ENCODE peak calls at places on chromosomes 13 and 19, in five cellular contexts. X is HCT116, D is spleen, P is stomach, F is suprapubic skin. J is an unnamed sample.

GRCh38 chr19:6501740-6502648 is at the start of gene TUBB4A:
- DNase-seq in X (no peak), D (peak; percentile 86), P (no peak), F (no peak), J (no peak)

GRCh38 chr19:33486936-33487793 is 34.4 kb downstream of the PEPD start:
- DNase-seq in X (no peak), D (peak; percentile 58), P (no peak), F (peak; percentile 54), J (no peak)

GRCh38 chr19:23402388-23402787 is 7.1 kb upstream of the ZNF91 start:
- DNase-seq in X (no peak), D (no peak), P (no peak), F (no peak), J (no peak)

GRCh38 chr19:1221141-1221903 is 15.7 kb downstream of the STK11 start:
- DNase-seq in X (no peak), D (no peak), P (peak; percentile 82), F (no peak), J (no peak)

GRCh38 chr19:3617463-3617862 is 9.1 kb downstream of the CACTIN start:
- DNase-seq in X (no peak), D (no peak), P (peak; percentile 75), F (no peak), J (no peak)

GRCh38 chr19:33304760-33305647 is 2.7 kb upstream of the CEBPA start:
- DNase-seq in X (no peak), D (no peak), P (peak; percentile 77), F (no peak), J (no peak)

GRCh38 chr13:97226788-97227627 is 4.9 kb downstream of the MBNL2 start:
- DNase-seq in X (no peak), D (no peak), P (peak; percentile 34), F (no peak), J (no peak)

GRCh38 chr19:35168261-35168660 is 13.7 kb downstream of the FXYD5 start:
- DNase-seq in X (no peak), D (no peak), P (no peak), F (no peak), J (peak; percentile 74)

GRCh38 chr19:18137242-18137641 is 15.7 kb upstream of the PIK3R2 start:
- DNase-seq in X (no peak), D (no peak), P (no peak), F (no peak), J (no peak)

GRCh38 chr19:18144361-18144760 is 8.6 kb upstream of the PIK3R2 start:
- DNase-seq in X (no peak), D (no peak), P (no peak), F (no peak), J (no peak)

GRCh38 chr19:18143902-18144301 is 9.1 kb upstream of the PIK3R2 start:
- DNase-seq in X (no peak), D (no peak), P (no peak), F (no peak), J (no peak)

GRCh38 chr19:18141031-18141430 is 11.9 kb upstream of the PIK3R2 start:
- DNase-seq in X (no peak), D (no peak), P (no peak), F (no peak), J (no peak)

GRCh38 chr19:18140473-18140872 is 12.5 kb upstream of the PIK3R2 start:
- DNase-seq in X (no peak), D (no peak), P (no peak), F (no peak), J (no peak)
- TF ChIP-seq POLR2AphosphoS5 in X (no peak), D (no peak), P (no peak), F (no peak), J (no peak)

GRCh38 chr13:114109646-114110045 is 22.8 kb downstream of the RASA3 start:
- DNase-seq in X (no peak), D (peak; percentile 84), P (no peak), F (no peak), J (peak; percentile 50)
- H3K4me1 ChIP-seq in X (no peaks in the 10 kb centered on the region), D (peaks cover 82% of the 10 kb centered on the region), P (peaks cover 7% of the 10 kb centered on the region), F (peaks cover 19% of the 10 kb centered on the region), J (no peaks in the 10 kb centered on the region)

GRCh38 chr19:8526345-8527062 is 12.5 kb upstream of the ZNF414 start:
- DNase-seq in X (peak; percentile 75), D (peak; percentile 85), P (peak; percentile 93), F (peak; percentile 94), J (peak; percentile 92)
- TF ChIP-seq POLR2A in X (peak; percentile 35), D (no peak), P (no peak), F (no peak), J (peak; percentile 57)

GRCh38 chr13:50081106-50081898 is 66.1 kb downstream of the KCNRG start:
- DNase-seq in X (no peak), D (peak; percentile 92), P (peak; percentile 48), F (no peak), J (no peak)

GRCh38 chr13:50080158-50080855 is 65.1 kb downstream of the KCNRG start:
- DNase-seq in X (no peak), D (no peak), P (no peak), F (no peak), J (no peak)

GRCh38 chr13:50081899-50082425 is 66.7 kb downstream of the KCNRG start:
- DNase-seq in X (peak; percentile 98), D (peak; percentile 99), P (peak; percentile 98), F (peak; percentile 99), J (peak; percentile 98)

GRCh38 chr13:50080856-50081105 is 65.5 kb downstream of the KCNRG start:
- DNase-seq in X (no peak), D (no peak), P (no peak), F (no peak), J (no peak)

GRCh38 chr13:50082426-50083283 is 67.4 kb downstream of the KCNRG start:
- DNase-seq in X (peak; percentile 79), D (peak; percentile 93), P (peak; percentile 91), F (no peak), J (no peak)
- TF ChIP-seq POLR2AphosphoS5 in X (no peak), D (peak; percentile 22), P (peak; percentile 45), F (no peak), J (no peak)

GRCh38 chr13:31045621-31046081 is 113.2 kb downstream of the TEX26 start:
- DNase-seq in X (peak; percentile 94), D (no peak), P (peak; percentile 69), F (no peak), J (no peak)

GRCh38 chr13:31044658-31045620 is 112.5 kb downstream of the TEX26 start:
- DNase-seq in X (peak; percentile 60), D (no peak), P (no peak), F (peak; percentile 12), J (no peak)

GRCh38 chr13:31042084-31042483 is 109.6 kb downstream of the TEX26 start:
- DNase-seq in X (no peak), D (no peak), P (no peak), F (no peak), J (no peak)

GRCh38 chr13:31042501-31043165 is 110.2 kb downstream of the TEX26 start:
- DNase-seq in X (no peak), D (no peak), P (no peak), F (no peak), J (no peak)

GRCh38 chr13:31043891-31044657 is 111.6 kb downstream of the TEX26 start:
- DNase-seq in X (peak; percentile 78), D (peak; percentile 93), P (peak; percentile 83), F (peak; percentile 90), J (peak; percentile 79)
- H3K4me1 ChIP-seq in X (peaks cover 28% of the 10 kb centered on the region), D (peaks cover 36% of the 10 kb centered on the region), P (peaks cover 28% of the 10 kb centered on the region), F (peaks cover 30% of the 10 kb centered on the region), J (peaks cover 4% of the 10 kb centered on the region)

GRCh38 chr19:47113446-47114348 is at the start of gene ZC3H4:
- DNase-seq in X (peak; percentile 90), D (peak; percentile 97), P (peak; percentile 97), F (peak; percentile 99), J (peak; percentile 96)

GRCh38 chr19:47112664-47113445 is 721 bp downstream of the ZC3H4 start:
- DNase-seq in X (peak; percentile 98), D (peak; percentile 100), P (peak; percentile 99), F (peak; percentile 99), J (peak; percentile 100)

GRCh38 chr19:47111682-47112165 is 1.9 kb downstream of the ZC3H4 start:
- DNase-seq in X (no peak), D (no peak), P (no peak), F (no peak), J (no peak)

GRCh38 chr19:47111081-47111589 is 2.4 kb downstream of the ZC3H4 start:
- DNase-seq in X (no peak), D (peak; percentile 89), P (peak; percentile 34), F (no peak), J (no peak)

DNA sequence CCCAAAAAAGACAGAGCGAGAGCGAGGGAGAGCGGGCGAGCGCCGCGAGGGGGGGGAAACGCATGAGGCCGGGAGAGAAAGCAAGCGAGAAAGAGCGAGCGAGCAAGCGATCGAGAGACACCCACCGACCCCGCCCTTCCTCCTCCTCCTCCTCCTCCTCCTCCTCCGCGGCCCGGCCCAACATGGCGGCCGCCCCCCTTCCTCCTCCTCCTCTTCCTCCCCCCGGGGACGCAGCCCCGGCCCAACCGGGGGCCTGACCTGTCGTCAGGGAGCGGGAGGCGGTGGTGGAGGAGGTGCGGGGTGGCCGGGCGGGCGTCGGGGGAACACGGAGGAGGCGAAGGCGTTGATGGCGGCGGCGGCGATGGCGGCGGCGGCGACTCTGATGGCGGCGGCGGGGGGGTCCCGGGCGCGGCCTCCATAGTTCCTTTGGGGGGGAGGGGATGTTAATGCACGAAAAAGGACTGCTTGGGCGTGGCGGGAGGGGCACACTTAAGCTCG is 1.4 kb downstream of the ZC3H4 start:
- DNase-seq in X (no peak), D (peak; percentile 98), P (peak; percentile 83), F (peak; percentile 94), J (peak; percentile 85)
- TF ChIP-seq POLR2A in X (no peak), D (peak; percentile 58), P (no peak), F (peak; percentile 76), J (peak; percentile 53)

DNA sequence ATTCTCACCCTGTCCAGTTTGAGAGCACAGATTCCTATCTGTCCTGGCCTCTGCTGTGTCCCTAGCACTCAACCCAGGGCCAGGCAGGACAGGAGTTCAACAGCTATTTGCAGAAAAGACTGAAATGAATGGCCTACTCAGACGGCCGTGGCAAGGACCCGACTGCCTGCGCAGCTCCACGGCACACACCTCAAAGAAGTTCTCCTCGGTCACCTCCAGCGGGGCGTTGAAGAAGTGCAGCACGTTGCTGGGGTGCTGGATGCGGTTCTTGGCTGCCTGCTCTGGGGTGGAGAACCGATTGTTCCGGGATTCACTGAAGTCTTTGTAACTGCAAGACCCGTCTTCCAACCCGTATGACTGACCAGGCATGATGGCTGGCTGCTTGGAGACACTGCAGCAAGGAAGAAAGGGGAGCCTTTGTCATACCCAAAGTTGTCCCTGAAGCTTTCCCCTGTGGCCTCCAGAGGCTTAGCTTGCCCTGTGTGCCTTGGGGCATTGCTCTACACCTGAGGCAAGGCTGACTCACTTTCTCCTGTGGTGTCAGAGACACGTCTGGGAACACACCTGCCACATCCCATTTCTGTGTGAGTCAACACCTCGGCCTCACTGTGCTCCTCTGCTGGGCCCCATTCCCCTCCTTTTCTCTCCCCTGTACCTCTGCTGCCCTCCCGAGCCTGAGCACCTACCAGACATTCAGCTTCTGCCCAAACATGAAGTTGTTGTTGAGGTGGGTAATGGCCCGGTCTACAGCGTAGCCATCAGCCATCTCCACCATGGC is 6.8 kb upstream of the ECH1 start:
- DNase-seq in X (peak; percentile 46), D (peak; percentile 60), P (peak; percentile 67), F (no peak), J (no peak)
- TF ChIP-seq POLR2AphosphoS5 in X (peak; percentile 44), D (peak; percentile 44), P (peak; percentile 72), F (no peak), J (no peak)

GRCh38 chr19:19477705-19478383 is 37.5 kb downstream of the TSSK6 start:
- DNase-seq in X (no peak), D (no peak), P (peak; percentile 79), F (no peak), J (no peak)
- H3K4me1 ChIP-seq in X (peaks cover 6% of the 10 kb centered on the region), D (peaks cover 63% of the 10 kb centered on the region), P (peaks cover 9% of the 10 kb centered on the region), F (peaks cover 33% of the 10 kb centered on the region), J (no peaks in the 10 kb centered on the region)

J was measured in breast epithelium.